ENCODE peak calls at places on chromosome 16, in eight cellular contexts. B is IMR-90; W is DMS153; H is HEK293T; O is RPMI7951; U is stomach; Z is stimulated activated CD4-positive, alpha-beta T cell treated with anti-CD3 and anti-CD28 coated beads, Interleukin-1b, Interleukin-23, amount 100 ng/mL, for 24 hours; M is DMS79 treated with DMSO at 0.1 percent for 48 hours. A is an unnamed sample.
A peak's percentile ranks its signal among the peaks of the same experiment; 100 is the strongest.

GRCh38 chr16:7278636-7279035 is 54.0 kb upstream of the RBFOX1 start:
- DNase-seq in B (no peak), W (no peak), H (no peak), O (no peak), U (no peak), Z (no peak), M (no peak), A (no peak)

GRCh38 chr16:66551788-66552287 is 538 bp upstream of the CKLF start:
- DNase-seq in B (no peak), W (no peak), H (no peak), O (no peak), U (no peak), Z (no peak), M (no peak), A (no peak)

GRCh38 chr16:68750243-68750642 is 13.2 kb downstream of the CDH1 start:
- DNase-seq in B (no peak), W (no peak), H (no peak), O (no peak), U (no peak), Z (no peak), M (no peak), A (no peak)

GRCh38 chr16:85246473-85246872 is 134.2 kb upstream of the CIBAR2 start:
- DNase-seq in B (no peak), W (no peak), H (no peak), O (no peak), U (no peak), Z (no peak), M (no peak), A (no peak)

GRCh38 chr16:66337434-66338188 is 28.9 kb upstream of the CDH5 start:
- DNase-seq in B (peak; percentile 8), W (no peak), H (no peak), O (no peak), U (no peak), Z (no peak), M (no peak), A (no peak)

GRCh38 chr16:82995927-82996441 is 369.2 kb downstream of the CDH13 start:
- DNase-seq in B (peak; percentile 88), W (peak; percentile 90), H (no peak), O (peak; percentile 92), U (no peak), Z (no peak), M (no peak), A (peak; percentile 11)

GRCh38 chr16:88888778-88889387 is 22.4 kb upstream of the PABPN1L start:
- DNase-seq in B (no peak), W (peak; percentile 66), H (no peak), O (no peak), U (no peak), Z (no peak), M (no peak), A (no peak)

GRCh38 chr16:86344586-86344871 is 165.8 kb upstream of the FOXF1 start:
- DNase-seq in B (no peak), W (no peak), H (no peak), O (no peak), U (no peak), Z (no peak), M (no peak), A (no peak)

GRCh38 chr16:80015566-80015965 is 415.0 kb upstream of the MAF start:
- DNase-seq in B (peak; percentile 2), W (no peak), H (no peak), O (peak; percentile 63), U (no peak), Z (no peak), M (no peak), A (no peak)

GRCh38 chr16:81127051-81127450 is 30.9 kb upstream of the GCSH start:
- DNase-seq in B (peak; percentile 67), W (no peak), H (no peak), O (peak; percentile 85), U (no peak), Z (no peak), M (no peak), A (no peak)

GRCh38 chr16:84718-85452 is 6.9 kb downstream of the MPG start:
- DNase-seq in B (peak; percentile 96), W (peak; percentile 98), H (no peak), O (peak; percentile 90), U (peak; percentile 53), Z (no peak), M (peak; percentile 84), A (peak; percentile 18)

GRCh38 chr16:71930013-71930563 is 34.8 kb downstream of the IST1 start:
- DNase-seq in B (peak; percentile 22), W (no peak), H (no peak), O (no peak), U (no peak), Z (no peak), M (no peak), A (no peak)

GRCh38 chr16:1691956-1692355 is 13.9 kb downstream of the JPT2 start:
- DNase-seq in B (peak; percentile 77), W (no peak), H (no peak), O (peak; percentile 93), U (no peak), Z (no peak), M (no peak), A (no peak)

GRCh38 chr16:23182675-23183485 is at the start of gene SCNN1G:
- DNase-seq in B (no peak), W (no peak), H (peak; percentile 26), O (no peak), U (peak; percentile 31), Z (no peak), M (peak; percentile 68), A (no peak)

GRCh38 chr16:30996324-30996999 is 11.5 kb downstream of the HSD3B7 start:
- DNase-seq in B (no peak), W (no peak), H (no peak), O (peak; percentile 43), U (no peak), Z (no peak), M (no peak), A (no peak)

GRCh38 chr16:2520784-2521577 is 810 bp downstream of the AMDHD2 start:
- DNase-seq in B (no peak), W (no peak), H (no peak), O (no peak), U (peak; percentile 50), Z (no peak), M (no peak), A (no peak)

GRCh38 chr16:89890200-89890599 is 16.8 kb downstream of the TCF25 start:
- DNase-seq in B (no peak), W (no peak), H (no peak), O (no peak), U (no peak), Z (no peak), M (no peak), A (no peak)

GRCh38 chr16:72990003-72990521 is 57.9 kb downstream of the ZFHX3 start:
- DNase-seq in B (peak; percentile 68), W (no peak), H (peak; percentile 42), O (peak; percentile 88), U (peak; percentile 61), Z (no peak), M (no peak), A (no peak)

GRCh38 chr16:48452991-48453760 is 68.0 kb upstream of the SIAH1 start:
- DNase-seq in B (no peak), W (no peak), H (no peak), O (no peak), U (no peak), Z (no peak), M (no peak), A (no peak)

GRCh38 chr16:67040906-67041305 is 12.0 kb downstream of the CBFB start:
- DNase-seq in B (peak; percentile 88), W (no peak), H (no peak), O (no peak), U (no peak), Z (no peak), M (no peak), A (no peak)

GRCh38 chr16:52572656-52573055 is 25.7 kb upstream of the TOX3 start:
- DNase-seq in B (no peak), W (peak; percentile 23), H (no peak), O (no peak), U (no peak), Z (no peak), M (no peak), A (no peak)

GRCh38 chr16:87562201-87562600 is 40.1 kb upstream of the JPH3 start:
- DNase-seq in B (no peak), W (peak; percentile 33), H (no peak), O (no peak), U (no peak), Z (no peak), M (no peak), A (peak; percentile 24)

GRCh38 chr16:49890876-49891275 is 35.0 kb upstream of the ZNF423 start:
- DNase-seq in B (no peak), W (no peak), H (peak; percentile 30), O (no peak), U (no peak), Z (no peak), M (no peak), A (no peak)

GRCh38 chr16:50881331-50881830 is 139.5 kb downstream of the CYLD start:
- DNase-seq in B (no peak), W (no peak), H (no peak), O (no peak), U (no peak), Z (no peak), M (no peak), A (no peak)

GRCh38 chr16:28010671-28011070 is 52.8 kb downstream of the GSG1L start:
- DNase-seq in B (peak; percentile 4), W (no peak), H (no peak), O (peak; percentile 46), U (no peak), Z (no peak), M (no peak), A (no peak)

GRCh38 chr16:28572659-28573510 is 19.2 kb downstream of the SGF29 start:
- DNase-seq in B (peak; percentile 14), W (no peak), H (no peak), O (no peak), U (no peak), Z (no peak), M (no peak), A (no peak)

GRCh38 chr16:10988164-10988803 is 43.9 kb downstream of the CLEC16A start:
- DNase-seq in B (no peak), W (no peak), H (peak; percentile 34), O (no peak), U (no peak), Z (no peak), M (no peak), A (no peak)

GRCh38 chr16:27851586-27851985 is 211.9 kb downstream of the GSG1L start:
- DNase-seq in B (no peak), W (no peak), H (no peak), O (no peak), U (no peak), Z (no peak), M (no peak), A (no peak)

GRCh38 chr16:57271867-57272495 is 12.5 kb downstream of the PLLP start:
- DNase-seq in B (no peak), W (no peak), H (no peak), O (no peak), U (no peak), Z (no peak), M (no peak), A (no peak)

GRCh38 chr16:8730335-8730915 is 56.0 kb downstream of the ABAT start:
- DNase-seq in B (no peak), W (peak; percentile 6), H (no peak), O (no peak), U (no peak), Z (no peak), M (peak; percentile 64), A (no peak)

GRCh38 chr16:50238868-50239301 is 27.5 kb upstream of the ADCY7 start:
- DNase-seq in B (no peak), W (no peak), H (no peak), O (no peak), U (no peak), Z (no peak), M (peak; percentile 67), A (peak; percentile 19)

GRCh38 chr16:28875134-28876015 is 2.9 kb upstream of the ATP2A1 start:
- DNase-seq in B (no peak), W (no peak), H (no peak), O (no peak), U (no peak), Z (no peak), M (no peak), A (no peak)

GRCh38 chr16:64133396-64133795 is 988.5 kb downstream of the CDH11 start:
- DNase-seq in B (no peak), W (no peak), H (no peak), O (peak; percentile 19), U (no peak), Z (no peak), M (no peak), A (no peak)

A was measured in NCI-H774.